ENCODE peak calls at places on chromosomes 1 and 21, in four cellular contexts. T is IMR-90, F is A549, R is right lobe of liver. O is an unnamed sample.

GRCh38 chr1:214328770-214329455 is 48.0 kb downstream of the SMYD2 start:
- DNase-seq in R (peak; percentile 79), T (peak; percentile 81), F (peak; percentile 73), O (peak; percentile 68)

GRCh38 chr1:78491311-78492071 is 717 bp downstream of the PTGFR start:
- DNase-seq in F (no peak), R (peak; percentile 61), T (peak; percentile 61), O (no peak)

GRCh38 chr1:19676438-19676922 is 11.8 kb downstream of the HTR6 start:
- DNase-seq in R (no peak), T (peak; percentile 59), F (peak; percentile 28), O (no peak)

GRCh38 chr1:232468249-232468648 is 161.7 kb downstream of the SIPA1L2 start:
- DNase-seq in F (no peak), T (no peak), R (no peak), O (no peak)

GRCh38 chr1:154944422-154945159 is 8.1 kb upstream of the PMVK start:
- DNase-seq in F (no peak), R (peak; percentile 50), T (no peak), O (no peak)

GRCh38 chr1:197481101-197481500 is 213.0 kb downstream of the CRB1 start:
- DNase-seq in F (no peak), T (no peak), R (no peak), O (no peak)

GRCh38 chr1:212651977-212652376 is 43.4 kb downstream of the ATF3 start:
- DNase-seq in T (no peak), F (no peak), R (no peak), O (no peak)

GRCh38 chr21:38913120-38913975 is 107.6 kb downstream of the ETS2 start:
- DNase-seq in T (peak; percentile 69), R (peak; percentile 93), F (peak; percentile 38), O (no peak)

GRCh38 chr1:78286686-78287085 is 204.1 kb upstream of the PTGFR start:
- DNase-seq in R (no peak), T (peak; percentile 88), F (no peak), O (no peak)

GRCh38 chr21:26005464-26005863 is 165.1 kb downstream of the APP start:
- DNase-seq in R (no peak), T (no peak), F (no peak), O (no peak)

GRCh38 chr1:196650403-196650802 is 1.4 kb upstream of the CFH start:
- DNase-seq in F (no peak), R (no peak), T (no peak), O (no peak)

GRCh38 chr1:29643838-29644440 is 407.6 kb downstream of the PTPRU start:
- DNase-seq in F (no peak), T (no peak), R (no peak), O (no peak)

GRCh38 chr1:39490596-39491145 is 765 bp upstream of the BMP8A start:
- DNase-seq in T (no peak), F (peak; percentile 11), R (no peak), O (no peak)

GRCh38 chr1:65177457-65177856 is 29.5 kb downstream of the AK4 start:
- DNase-seq in F (no peak), T (peak; percentile 68), R (no peak), O (no peak)

GRCh38 chr21:39193380-39193779 is 10.1 kb upstream of the PSMG1 start:
- DNase-seq in F (no peak), T (no peak), R (no peak), O (no peak)

GRCh38 chr21:29121759-29122158 is 8.7 kb upstream of the MAP3K7CL start:
- DNase-seq in R (no peak), F (no peak), T (no peak), O (no peak)

GRCh38 chr1:60245371-60245770 is 171.8 kb upstream of the C1orf87 start:
- DNase-seq in T (no peak), R (no peak), F (no peak), O (no peak)

GRCh38 chr1:163914785-163915413 is 593.1 kb downstream of the NUF2 start:
- DNase-seq in R (no peak), F (no peak), T (no peak), O (no peak)

GRCh38 chr1:42925132-42925769 is 33.4 kb downstream of the SLC2A1 start:
- DNase-seq in F (no peak), R (no peak), T (no peak), O (no peak)

GRCh38 chr1:38672692-38673091 is 186.9 kb downstream of the RRAGC start:
- DNase-seq in F (no peak), R (no peak), T (no peak), O (no peak)

GRCh38 chr1:41379741-41380130 is 18.5 kb downstream of the FOXO6 start:
- DNase-seq in F (no peak), R (no peak), T (no peak), O (no peak)

GRCh38 chr1:111841746-111842145 is 86.0 kb downstream of the DDX20 start:
- DNase-seq in T (no peak), R (no peak), F (no peak), O (no peak)

GRCh38 chr1:221074325-221074724 is 195.1 kb downstream of the HLX start:
- DNase-seq in F (no peak), T (peak; percentile 17), R (no peak), O (no peak)

GRCh38 chr21:24011087-24011486 is 1596.2 kb downstream of the MRPL39 start:
- DNase-seq in F (no peak), T (no peak), R (no peak), O (no peak)

GRCh38 chr1:47585141-47585902 is 147.5 kb downstream of the FOXD2 start:
- DNase-seq in T (no peak), F (no peak), R (no peak), O (no peak)

GRCh38 chr1:241688940-241689368 is 36.9 kb downstream of the WDR64 start:
- DNase-seq in R (no peak), F (no peak), T (peak; percentile 26), O (no peak)

GRCh38 chr1:66248257-66248656 is 285.7 kb upstream of the SGIP1 start:
- DNase-seq in F (no peak), T (no peak), R (no peak), O (no peak)

GRCh38 chr1:151176514-151177045 is 799 bp upstream of the TMOD4 start:
- DNase-seq in R (no peak), T (no peak), F (no peak), O (no peak)

GRCh38 chr1:151175036-151175741 is 592 bp downstream of the TMOD4 start:
- DNase-seq in R (no peak), T (peak; percentile 38), F (no peak), O (no peak)

GRCh38 chr1:151171190-151171589 is 4.6 kb downstream of the TMOD4 start:
- DNase-seq in R (no peak), T (no peak), F (no peak), O (no peak)

DNA sequence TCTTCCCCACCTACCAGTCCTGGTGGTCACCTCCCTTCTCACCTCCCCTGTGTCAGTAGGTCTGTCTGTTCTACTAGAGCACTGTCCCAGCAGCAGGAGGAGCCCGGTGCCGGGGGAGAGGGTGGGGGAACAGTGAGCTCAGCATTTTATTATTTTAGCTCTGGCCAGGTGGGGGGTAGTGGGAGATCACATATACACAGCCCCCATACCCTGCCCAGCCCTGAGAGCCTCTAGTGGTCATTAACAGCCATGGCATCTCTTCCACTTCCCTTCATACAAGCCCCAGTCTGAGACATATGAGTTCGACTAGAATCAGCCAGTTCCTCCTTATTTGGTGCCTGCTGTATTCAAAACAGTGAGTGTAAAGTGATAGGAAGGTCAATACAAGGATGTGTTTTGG is at the start of gene TMOD4:
- DNase-seq in R (no peak), F (no peak), T (peak; percentile 28), O (no peak)
- H3K27ac ChIP-seq in R (no peak within 1 kb of the TSS), F (no peak within 1 kb of the TSS), T (no peak within 1 kb of the TSS), O (peak within 1 kb of the TSS; percentile 78)

GRCh38 chr1:160429125-160429551 is 28.8 kb downstream of the VANGL2 start:
- DNase-seq in T (no peak), R (no peak), F (no peak), O (no peak)

GRCh38 chr1:160428053-160428452 is 27.7 kb downstream of the VANGL2 start:
- DNase-seq in T (no peak), R (no peak), F (no peak), O (no peak)

GRCh38 chr1:160428655-160429054 is 28.3 kb downstream of the VANGL2 start:
- DNase-seq in T (peak; percentile 47), R (peak; percentile 50), F (peak; percentile 64), O (no peak)

GRCh38 chr1:160425847-160426246 is 25.5 kb downstream of the VANGL2 start:
- DNase-seq in R (no peak), T (no peak), F (no peak), O (no peak)

DNA sequence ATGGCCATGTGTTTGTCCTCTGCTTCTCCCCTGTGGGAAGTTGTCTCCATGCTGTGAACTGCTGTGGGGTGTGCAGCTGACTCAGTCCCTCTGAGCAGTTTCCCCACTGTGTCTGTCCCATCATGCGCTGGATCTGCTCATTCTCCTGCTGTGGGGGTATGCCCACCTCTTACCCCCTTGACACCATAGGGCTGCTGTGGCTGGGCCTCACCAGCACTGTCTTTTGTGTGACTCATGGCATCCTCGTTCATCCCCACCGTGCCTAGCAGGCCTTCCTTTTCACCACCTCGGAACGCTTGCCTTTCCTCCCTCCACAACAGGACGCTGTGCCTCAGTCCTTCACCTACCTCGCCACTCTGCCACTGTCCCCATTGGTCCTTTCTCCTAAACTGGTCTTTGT is 27.3 kb downstream of the VANGL2 start:
- DNase-seq in T (no peak), F (no peak), R (no peak), O (no peak)
- H3K27ac ChIP-seq in T (no peak overlapping the region), F (no peak overlapping the region), R (no peak overlapping the region), O (no peak overlapping the region)

DNA sequence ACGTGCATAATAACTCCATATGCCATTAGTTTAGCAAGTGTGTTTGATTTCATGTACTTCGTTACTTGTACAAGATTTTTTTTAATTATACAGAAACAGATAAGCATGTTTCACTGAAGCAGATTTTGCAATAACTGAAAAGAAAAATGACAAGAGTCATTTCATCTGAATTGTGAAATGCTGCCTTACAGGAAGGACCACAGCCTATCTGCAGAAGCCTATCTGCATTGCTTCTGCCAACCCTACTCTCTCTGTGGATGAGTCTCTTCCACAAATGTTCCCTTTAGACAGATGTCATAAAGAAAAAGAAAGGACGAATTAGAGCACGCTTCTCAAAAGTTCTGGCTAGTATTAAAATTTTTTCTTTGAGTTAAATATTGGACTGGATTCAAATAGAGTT is 99.0 kb downstream of the PTGER3 start:
- DNase-seq in F (no peak), R (no peak), T (no peak), O (no peak)
- H3K27ac ChIP-seq in F (no peak overlapping the region), R (no peak overlapping the region), T (no peak overlapping the region), O (no peak overlapping the region)

GRCh38 chr21:46096997-46097825 is 701 bp upstream of the COL6A2 start:
- DNase-seq in R (peak; percentile 17), T (no peak), F (no peak), O (no peak)

GRCh38 chr21:46099476-46099875 is 1.6 kb downstream of the COL6A2 start:
- DNase-seq in F (no peak), T (peak; percentile 34), R (peak; percentile 21), O (no peak)

GRCh38 chr21:46096596-46096981 is 1.3 kb upstream of the COL6A2 start:
- DNase-seq in F (no peak), R (no peak), T (no peak), O (no peak)

GRCh38 chr21:46098303-46099141 is 610 bp downstream of the COL6A2 start:
- DNase-seq in R (peak; percentile 27), T (no peak), F (no peak), O (no peak)

GRCh38 chr21:46097826-46098286 is at the start of gene COL6A2:
- DNase-seq in R (peak; percentile 59), F (peak; percentile 53), T (peak; percentile 71), O (no peak)
- H3K27ac ChIP-seq in R (peak within 1 kb of the TSS; percentile 79), F (peak within 1 kb of the TSS; percentile 72), T (peak within 1 kb of the TSS; percentile 98), O (no peak within 1 kb of the TSS)

GRCh38 chr1:156477526-156478249 is 22.9 kb downstream of the MEF2D start:
- DNase-seq in R (no peak), F (no peak), T (no peak), O (peak; percentile 29)
- H3K27ac ChIP-seq in R (no peak overlapping the region), F (no peak overlapping the region), T (peak overlapping the region; percentile 52), O (peak overlapping the region; percentile 76)

GRCh38 chr1:206464456-206464964 is 5.8 kb upstream of the IKBKE start:
- DNase-seq in R (no peak), T (peak; percentile 95), F (no peak), O (no peak)
- H3K27ac ChIP-seq in R (no peak overlapping the region), T (peak overlapping the region; percentile 46), F (peak overlapping the region; percentile 24), O (no peak overlapping the region)

O was measured in substantia nigra.